ENCODE peak calls at places on chromosomes 5 and 9, in four cellular contexts. One of them, this sample, is unnamed.

GRCh38 chr9:4305586-4305985 is 5.7 kb upstream of the GLIS3 start:
- DNase-seq in activated T-cell treated with anti-CD3 and anti-CD28 coated beads, Interleukin-2, amount 50 U/mL, for 24 hours: no peak
- DNase-seq in NCI-H2171: no peak
- DNase-seq in caudate nucleus: no peak
- DNase-seq in this sample: no peak

GRCh38 chr9:75063556-75064305 is 24.2 kb downstream of the NMRK1 start:
- DNase-seq in caudate nucleus: no peak
- DNase-seq in activated T-cell treated with anti-CD3 and anti-CD28 coated beads, Interleukin-2, amount 50 U/mL, for 24 hours: no peak
- DNase-seq in NCI-H2171: peak
- DNase-seq in this sample: no peak

GRCh38 chr9:12826924-12827655 is 52.3 kb downstream of the LURAP1L start:
- DNase-seq in NCI-H2171: no peak
- DNase-seq in caudate nucleus: no peak
- DNase-seq in activated T-cell treated with anti-CD3 and anti-CD28 coated beads, Interleukin-2, amount 50 U/mL, for 24 hours: no peak
- DNase-seq in this sample: no peak

GRCh38 chr9:13688223-13688989 is 408.9 kb upstream of the MPDZ start:
- DNase-seq in caudate nucleus: no peak
- DNase-seq in activated T-cell treated with anti-CD3 and anti-CD28 coated beads, Interleukin-2, amount 50 U/mL, for 24 hours: no peak
- DNase-seq in NCI-H2171: no peak
- DNase-seq in this sample: no peak

GRCh38 chr5:159907689-159908088 is 8.6 kb upstream of the ADRA1B start:
- DNase-seq in caudate nucleus: no peak
- DNase-seq in activated T-cell treated with anti-CD3 and anti-CD28 coated beads, Interleukin-2, amount 50 U/mL, for 24 hours: no peak
- DNase-seq in NCI-H2171: no peak
- DNase-seq in this sample: no peak

GRCh38 chr5:168433982-168434381 is 52.3 kb upstream of the RARS1 start:
- DNase-seq in activated T-cell treated with anti-CD3 and anti-CD28 coated beads, Interleukin-2, amount 50 U/mL, for 24 hours: no peak
- DNase-seq in caudate nucleus: no peak
- DNase-seq in NCI-H2171: no peak
- DNase-seq in this sample: no peak

GRCh38 chr5:96816430-96816939 is 8.7 kb upstream of the ERAP1 start:
- DNase-seq in activated T-cell treated with anti-CD3 and anti-CD28 coated beads, Interleukin-2, amount 50 U/mL, for 24 hours: peak
- DNase-seq in caudate nucleus: no peak
- DNase-seq in NCI-H2171: no peak
- DNase-seq in this sample: no peak

GRCh38 chr5:52743970-52744369 is 43.7 kb upstream of the ITGA1 start:
- DNase-seq in activated T-cell treated with anti-CD3 and anti-CD28 coated beads, Interleukin-2, amount 50 U/mL, for 24 hours: no peak
- DNase-seq in NCI-H2171: no peak
- DNase-seq in caudate nucleus: no peak
- DNase-seq in this sample: no peak

GRCh38 chr9:126233913-126234525 is 92.6 kb upstream of the MVB12B start:
- DNase-seq in caudate nucleus: no peak
- DNase-seq in NCI-H2171: no peak
- DNase-seq in activated T-cell treated with anti-CD3 and anti-CD28 coated beads, Interleukin-2, amount 50 U/mL, for 24 hours: no peak
- DNase-seq in this sample: no peak

GRCh38 chr9:137242329-137243204 is 1.5 kb downstream of the TUBB4B start:
- DNase-seq in activated T-cell treated with anti-CD3 and anti-CD28 coated beads, Interleukin-2, amount 50 U/mL, for 24 hours: no peak
- DNase-seq in NCI-H2171: no peak
- DNase-seq in caudate nucleus: no peak
- DNase-seq in this sample: no peak

GRCh38 chr9:100206899-100207298 is 107.9 kb downstream of the INVS start:
- DNase-seq in NCI-H2171: no peak
- DNase-seq in caudate nucleus: no peak
- DNase-seq in activated T-cell treated with anti-CD3 and anti-CD28 coated beads, Interleukin-2, amount 50 U/mL, for 24 hours: no peak
- DNase-seq in this sample: no peak

GRCh38 chr9:933356-933755 is 43.1 kb upstream of the DMRT3 start:
- DNase-seq in NCI-H2171: no peak
- DNase-seq in activated T-cell treated with anti-CD3 and anti-CD28 coated beads, Interleukin-2, amount 50 U/mL, for 24 hours: no peak
- DNase-seq in caudate nucleus: no peak
- DNase-seq in this sample: no peak

GRCh38 chr5:157718529-157718928 is 12.7 kb upstream of the THG1L start:
- DNase-seq in activated T-cell treated with anti-CD3 and anti-CD28 coated beads, Interleukin-2, amount 50 U/mL, for 24 hours: peak
- DNase-seq in caudate nucleus: peak
- DNase-seq in NCI-H2171: no peak
- DNase-seq in this sample: no peak

GRCh38 chr5:124872615-124873014 is 126.2 kb upstream of the ZNF608 start:
- DNase-seq in activated T-cell treated with anti-CD3 and anti-CD28 coated beads, Interleukin-2, amount 50 U/mL, for 24 hours: no peak
- DNase-seq in caudate nucleus: no peak
- DNase-seq in NCI-H2171: no peak
- DNase-seq in this sample: no peak

GRCh38 chr9:127540664-127541041 is 71.4 kb upstream of the STXBP1 start:
- DNase-seq in caudate nucleus: no peak
- DNase-seq in activated T-cell treated with anti-CD3 and anti-CD28 coated beads, Interleukin-2, amount 50 U/mL, for 24 hours: no peak
- DNase-seq in NCI-H2171: no peak
- DNase-seq in this sample: no peak

GRCh38 chr9:134057751-134058701 is 9.8 kb downstream of the BRD3 start:
- DNase-seq in activated T-cell treated with anti-CD3 and anti-CD28 coated beads, Interleukin-2, amount 50 U/mL, for 24 hours: no peak
- DNase-seq in NCI-H2171: no peak
- DNase-seq in caudate nucleus: no peak
- DNase-seq in this sample: no peak

GRCh38 chr9:73216016-73216415 is 64.4 kb downstream of the ANXA1 start:
- DNase-seq in NCI-H2171: no peak
- DNase-seq in activated T-cell treated with anti-CD3 and anti-CD28 coated beads, Interleukin-2, amount 50 U/mL, for 24 hours: no peak
- DNase-seq in caudate nucleus: no peak
- DNase-seq in this sample: no peak

GRCh38 chr9:133203506-133204075 is 5.5 kb downstream of the OBP2B start:
- DNase-seq in NCI-H2171: no peak
- DNase-seq in caudate nucleus: no peak
- DNase-seq in activated T-cell treated with anti-CD3 and anti-CD28 coated beads, Interleukin-2, amount 50 U/mL, for 24 hours: peak
- DNase-seq in this sample: no peak

GRCh38 chr5:32572778-32573480 is 12.4 kb upstream of the SUB1 start:
- DNase-seq in activated T-cell treated with anti-CD3 and anti-CD28 coated beads, Interleukin-2, amount 50 U/mL, for 24 hours: no peak
- DNase-seq in caudate nucleus: no peak
- DNase-seq in NCI-H2171: no peak
- DNase-seq in this sample: no peak

GRCh38 chr9:27151693-27152397 is 42.8 kb downstream of the TEK start:
- DNase-seq in activated T-cell treated with anti-CD3 and anti-CD28 coated beads, Interleukin-2, amount 50 U/mL, for 24 hours: no peak
- DNase-seq in NCI-H2171: no peak
- DNase-seq in caudate nucleus: no peak
- DNase-seq in this sample: no peak

GRCh38 chr5:171954721-171955120 is 51.7 kb downstream of the FBXW11 start:
- DNase-seq in NCI-H2171: no peak
- DNase-seq in activated T-cell treated with anti-CD3 and anti-CD28 coated beads, Interleukin-2, amount 50 U/mL, for 24 hours: no peak
- DNase-seq in caudate nucleus: no peak
- DNase-seq in this sample: no peak

GRCh38 chr9:114122628-114123027 is 23.5 kb upstream of the KIF12 start:
- DNase-seq in caudate nucleus: no peak
- DNase-seq in NCI-H2171: no peak
- DNase-seq in activated T-cell treated with anti-CD3 and anti-CD28 coated beads, Interleukin-2, amount 50 U/mL, for 24 hours: no peak
- DNase-seq in this sample: no peak

This sample was measured in T1000.